ENCODE peak calls at places on chromosomes 12 and 14, in five cellular contexts. H is left ventricle myocardium inferior; A is naive thymus-derived CD8-positive, alpha-beta T cell; M is lung; O is stimulated activated CD4-positive, alpha-beta T cell treated with anti-CD3 and anti-CD28 coated beads, Interleukin-1b, Interleukin-23, amount 100 ng/mL, for 4 hours. Y is an unnamed sample.

GRCh38 chr14:68705741-68706283 is 87.1 kb downstream of the ZFP36L1 start:
- DNase-seq in H (no peak), M (no peak), A (peak), O (no peak), Y (no peak)

GRCh38 chr12:45685680-45686079 is 43.8 kb upstream of the ARID2 start:
- DNase-seq in O (no peak), H (no peak), M (no peak), A (no peak), Y (no peak)

GRCh38 chr14:55609681-55610080 is 29.7 kb downstream of the KTN1 start:
- DNase-seq in O (no peak), H (no peak), A (no peak), M (no peak), Y (no peak)

GRCh38 chr12:7008864-7009263 is 9.4 kb downstream of the LPCAT3 start:
- DNase-seq in H (no peak), M (no peak), A (no peak), O (no peak), Y (no peak)

GRCh38 chr12:49631336-49631907 is 8.1 kb downstream of the PRPF40B start:
- DNase-seq in M (no peak), H (no peak), A (no peak), O (no peak), Y (no peak)

GRCh38 chr14:57008534-57008933 is 198.3 kb upstream of the OTX2 start:
- DNase-seq in A (no peak), O (no peak), H (no peak), M (no peak), Y (no peak)

GRCh38 chr12:28343687-28344086 is 153.4 kb downstream of the CCDC91 start:
- DNase-seq in M (no peak), O (no peak), H (no peak), A (no peak), Y (no peak)

GRCh38 chr12:59734371-59734770 is 138.5 kb downstream of the SLC16A7 start:
- DNase-seq in M (no peak), H (no peak), A (no peak), O (no peak), Y (no peak)

GRCh38 chr12:30996255-30996654 is 69.7 kb downstream of the TSPAN11 start:
- DNase-seq in O (no peak), H (no peak), A (no peak), M (no peak), Y (no peak)

GRCh38 chr14:102277874-102278630 is 26.9 kb downstream of the MOK start:
- DNase-seq in M (no peak), H (no peak), A (no peak), O (no peak), Y (no peak)

GRCh38 chr14:35051796-35052195 is 5.7 kb downstream of the FAM177A1 start:
- DNase-seq in A (no peak), H (no peak), M (no peak), O (no peak), Y (no peak)

GRCh38 chr12:47591387-47591786 is 114.4 kb downstream of the RPAP3 start:
- DNase-seq in H (no peak), M (no peak), A (no peak), O (no peak), Y (no peak)

GRCh38 chr14:66174453-66174891 is 311.7 kb upstream of the CCDC196 start:
- DNase-seq in A (no peak), H (no peak), O (no peak), M (no peak), Y (no peak)

GRCh38 chr14:66101662-66102061 is 384.5 kb upstream of the CCDC196 start:
- DNase-seq in H (no peak), A (no peak), M (no peak), O (no peak), Y (no peak)

GRCh38 chr14:35855886-35856481 is 29.8 kb downstream of the BRMS1L start:
- DNase-seq in H (no peak), A (no peak), O (no peak), M (no peak), Y (no peak)

GRCh38 chr14:51750542-51750941 is 98.8 kb downstream of the FRMD6 start:
- DNase-seq in H (no peak), M (no peak), A (no peak), O (no peak), Y (no peak)

GRCh38 chr12:6783828-6784227 is 5.5 kb upstream of the CD4 start:
- DNase-seq in H (no peak), O (no peak), A (no peak), M (no peak), Y (no peak)

GRCh38 chr14:68473050-68473449 is 319.8 kb downstream of the ZFP36L1 start:
- DNase-seq in O (no peak), M (no peak), A (no peak), H (no peak), Y (no peak)

GRCh38 chr14:92679246-92679645 is 69.2 kb downstream of the LGMN start:
- DNase-seq in A (no peak), O (no peak), H (no peak), M (no peak), Y (no peak)

GRCh38 chr14:104594310-104595046 is 10.1 kb downstream of the TMEM179 start:
- DNase-seq in H (peak), M (no peak), O (no peak), A (no peak), Y (no peak)

GRCh38 chr12:88903333-88903732 is 323.1 kb upstream of the KITLG start:
- DNase-seq in M (no peak), A (no peak), O (no peak), H (no peak), Y (no peak)

GRCh38 chr12:106327256-106327852 is 24.8 kb downstream of the TCP11L2 start:
- DNase-seq in O (no peak), M (no peak), H (no peak), A (no peak), Y (no peak)

GRCh38 chr12:23084236-23084995 is 459.4 kb downstream of the ETNK1 start:
- DNase-seq in A (peak), M (no peak), H (no peak), O (no peak), Y (no peak)

GRCh38 chr12:28443337-28443736 is 253.1 kb downstream of the CCDC91 start:
- DNase-seq in A (no peak), H (no peak), M (no peak), O (no peak), Y (no peak)

GRCh38 chr12:89999699-90000505 is 291.3 kb upstream of the ATP2B1 start:
- DNase-seq in A (no peak), M (no peak), O (no peak), H (no peak), Y (no peak)

GRCh38 chr12:3661028-3661427 is 91.9 kb downstream of the CRACR2A start:
- DNase-seq in O (no peak), A (no peak), M (no peak), H (no peak), Y (no peak)

GRCh38 chr12:108516511-108517275 is 1.6 kb downstream of the FICD start:
- DNase-seq in A (no peak), H (no peak), O (no peak), M (no peak), Y (no peak)

GRCh38 chr14:70181276-70181675 is 7.5 kb downstream of the SLC8A3 start:
- DNase-seq in O (no peak), H (no peak), M (no peak), A (no peak), Y (no peak)

GRCh38 chr12:15796493-15797141 is 7.4 kb upstream of the EPS8 start:
- DNase-seq in O (no peak), M (no peak), A (no peak), H (no peak), Y (no peak)

GRCh38 chr14:23638414-23639047 is 2.4 kb downstream of the DHRS2 start:
- DNase-seq in H (no peak), A (no peak), M (no peak), O (no peak), Y (no peak)

GRCh38 chr12:98058838-98059237 is 456.6 kb upstream of the TMPO start:
- DNase-seq in O (no peak), A (no peak), H (no peak), M (no peak), Y (no peak)

GRCh38 chr14:99946652-99947489 is 118.4 kb upstream of the EVL start:
- DNase-seq in A (peak), O (peak), H (no peak), M (no peak), Y (peak)

GRCh38 chr14:56482306-56482705 is 97.3 kb upstream of the TMEM260 start:
- DNase-seq in M (no peak), A (no peak), H (no peak), O (no peak), Y (no peak)

GRCh38 chr14:59060841-59061240 is 127.6 kb upstream of the DAAM1 start:
- DNase-seq in O (no peak), A (no peak), H (no peak), M (no peak), Y (no peak)

GRCh38 chr14:27114180-27114579 is 516.3 kb upstream of the NOVA1 start:
- DNase-seq in O (no peak), H (no peak), M (no peak), A (no peak), Y (no peak)

GRCh38 chr14:95460647-95461478 is 55.6 kb downstream of the SYNE3 start:
- DNase-seq in H (no peak), O (no peak), A (no peak), M (no peak), Y (no peak)

GRCh38 chr12:104790296-104791125 is 167.6 kb downstream of the SLC41A2 start:
- DNase-seq in H (peak), A (no peak), M (peak), O (peak), Y (peak)

GRCh38 chr12:12542286-12542685 is 20.4 kb downstream of the DUSP16 start:
- DNase-seq in O (no peak), M (no peak), A (no peak), H (no peak), Y (no peak)

GRCh38 chr12:43887397-43887796 is 51.5 kb downstream of the TMEM117 start:
- DNase-seq in H (no peak), A (no peak), M (no peak), O (no peak), Y (no peak)